ENCODE peak calls at places on chromosomes 16 and 17, in ten cellular contexts. K is fibroblast of lung; R is MCF 10A; B is adrenal gland; Y is head of caudate nucleus; A is stimulated activated CD4-positive, alpha-beta T cell treated with anti-CD3 and anti-CD28 coated beads, Interleukin-4, amount 100 ng/mL, for 24 hours; P is WTC11; F is NCI-H510A; U is naive thymus-derived CD8-positive, alpha-beta T cell; O is effector memory CD8-positive, alpha-beta T cell. C is an unnamed sample.

GRCh38 chr17:13940858-13941665 is 128.2 kb upstream of the COX10 start:
- DNase-seq in R (peak; percentile 81), U (no peak), A (no peak), F (no peak), K (peak; percentile 33), Y (no peak), O (no peak), P (no peak), B (no peak), C (peak; percentile 1)

GRCh38 chr17:58324409-58325288 is 3.9 kb downstream of the TSPOAP1 start:
- DNase-seq in B (peak; percentile 75), Y (no peak), P (peak; percentile 61), F (peak; percentile 50), U (no peak), R (no peak), O (no peak), K (no peak), A (no peak), C (peak; percentile 31)

GRCh38 chr16:56369202-56369601 is 56.1 kb downstream of the AMFR start:
- DNase-seq in B (no peak), R (no peak), K (no peak), O (no peak), Y (no peak), U (no peak), F (no peak), A (no peak), P (no peak), C (no peak)

GRCh38 chr16:31073073-31073822 is 792 bp downstream of the ZNF668 start:
- DNase-seq in O (peak; percentile 78), K (peak; percentile 91), P (peak; percentile 92), R (peak; percentile 90), U (peak; percentile 80), B (peak; percentile 92), A (peak; percentile 90), F (peak; percentile 93), Y (peak; percentile 88), C (peak; percentile 97)

GRCh38 chr17:51527230-51527982 is 267.1 kb downstream of the UTP18 start:
- DNase-seq in K (no peak), U (no peak), A (no peak), P (no peak), Y (no peak), F (no peak), O (no peak), R (no peak), B (no peak), C (no peak)

GRCh38 chr16:68885321-68885720 is 42.0 kb downstream of the TANGO6 start:
- DNase-seq in R (no peak), O (no peak), K (no peak), P (no peak), A (no peak), F (no peak), U (no peak), Y (no peak), B (no peak), C (no peak)

GRCh38 chr17:17906418-17907215 is 65.6 kb downstream of the TOM1L2 start:
- DNase-seq in Y (no peak), K (no peak), P (no peak), R (no peak), B (no peak), O (no peak), U (no peak), A (no peak), F (no peak), C (no peak)

GRCh38 chr16:29831490-29831889 is 11.2 kb downstream of the MVP start:
- DNase-seq in U (no peak), Y (no peak), F (no peak), R (no peak), B (no peak), P (no peak), A (no peak), K (no peak), O (no peak), C (no peak)

GRCh38 chr16:792221-792995 is 4.0 kb downstream of the CHTF18 start:
- DNase-seq in A (no peak), B (no peak), Y (no peak), P (no peak), R (no peak), F (no peak), O (no peak), K (no peak), U (no peak), C (no peak)

C was measured in epithelial cell of esophagus.